ENCODE peak calls at places on chromosomes 7 and 10, in six cellular contexts. Y is neuronal stem cell, D is IMR-90, Z is H9, G is mesendoderm, O is H1. R is an unnamed sample.
A peak's percentile ranks its signal among the peaks of the same experiment; 100 is the strongest.

GRCh38 chr7:87528733-87529132 is 53.3 kb upstream of the ABCB4 start:
- DNase-seq in Y (no peak), G (peak; percentile 73), D (no peak), O (no peak), Z (no peak), R (no peak)

GRCh38 chr10:79444243-79445119 is 943 bp downstream of the ZCCHC24 start:
- DNase-seq in Y (peak; percentile 46), Z (peak; percentile 62), G (peak; percentile 68), D (peak; percentile 68), O (no peak), R (peak; percentile 84)

GRCh38 chr10:88270061-88270808 is 312.9 kb downstream of the RNLS start:
- DNase-seq in O (no peak), G (no peak), Z (no peak), Y (no peak), D (no peak), R (peak; percentile 11)

GRCh38 chr7:106126170-106126938 is 14.2 kb upstream of the SYPL1 start:
- DNase-seq in O (no peak), D (peak; percentile 82), Z (no peak), Y (no peak), G (no peak), R (peak; percentile 76)

GRCh38 chr7:157990226-157990877 is 597.3 kb downstream of the PTPRN2 start:
- DNase-seq in G (no peak), Y (no peak), O (no peak), D (no peak), Z (no peak), R (no peak)

GRCh38 chr10:31083765-31084184 is 52.1 kb upstream of the ZNF438 start:
- DNase-seq in G (peak; percentile 89), O (peak; percentile 31), Y (no peak), D (peak; percentile 39), Z (peak; percentile 64), R (peak; percentile 42)

GRCh38 chr7:66152538-66153191 is 38.0 kb downstream of the CRCP start:
- DNase-seq in G (peak; percentile 22), D (peak; percentile 34), Y (peak; percentile 14), Z (peak; percentile 74), O (peak; percentile 34), R (peak; percentile 68)

GRCh38 chr7:39811161-39811614 is 138.9 kb upstream of the CDK13 start:
- DNase-seq in Z (no peak), G (no peak), Y (no peak), D (peak; percentile 25), O (no peak), R (peak; percentile 76)

GRCh38 chr10:517236-517635 is 172.2 kb downstream of the DIP2C start:
- DNase-seq in G (no peak), Y (no peak), Z (no peak), D (no peak), O (no peak), R (no peak)

GRCh38 chr10:132793871-132794849 is 8.2 kb upstream of the NKX6-2 start:
- DNase-seq in Y (no peak), D (no peak), Z (no peak), G (no peak), O (no peak), R (no peak)

DNA sequence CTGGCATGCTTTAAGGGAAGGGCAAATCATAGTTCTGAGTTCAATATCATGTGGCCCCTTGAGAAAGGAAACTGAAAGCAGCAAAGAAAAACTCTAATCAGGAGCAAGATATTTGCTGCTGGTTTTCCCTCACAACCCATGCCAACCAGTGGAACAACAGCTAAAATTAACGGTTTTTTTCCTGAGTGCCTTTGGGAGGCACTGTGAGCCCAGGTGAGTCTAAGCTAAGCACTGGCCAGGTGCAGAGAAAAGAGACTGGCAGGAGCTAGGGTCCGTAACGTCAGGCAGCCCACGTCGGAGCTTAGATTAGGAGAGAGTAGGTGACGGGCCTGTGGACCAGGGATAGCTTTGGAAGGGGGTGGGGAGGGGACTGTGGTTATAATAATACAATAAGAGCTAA is 97.7 kb upstream of the PALS2 start:
- DNase-seq in G (no peak), Z (peak; percentile 57), O (no peak), D (no peak), Y (no peak), R (no peak)
- H2BK15ac ChIP-seq in G (no peak overlapping the region), Z (no peak overlapping the region), O (no peak overlapping the region), D (no peak overlapping the region), Y (no peak overlapping the region), R (no peak overlapping the region)

DNA sequence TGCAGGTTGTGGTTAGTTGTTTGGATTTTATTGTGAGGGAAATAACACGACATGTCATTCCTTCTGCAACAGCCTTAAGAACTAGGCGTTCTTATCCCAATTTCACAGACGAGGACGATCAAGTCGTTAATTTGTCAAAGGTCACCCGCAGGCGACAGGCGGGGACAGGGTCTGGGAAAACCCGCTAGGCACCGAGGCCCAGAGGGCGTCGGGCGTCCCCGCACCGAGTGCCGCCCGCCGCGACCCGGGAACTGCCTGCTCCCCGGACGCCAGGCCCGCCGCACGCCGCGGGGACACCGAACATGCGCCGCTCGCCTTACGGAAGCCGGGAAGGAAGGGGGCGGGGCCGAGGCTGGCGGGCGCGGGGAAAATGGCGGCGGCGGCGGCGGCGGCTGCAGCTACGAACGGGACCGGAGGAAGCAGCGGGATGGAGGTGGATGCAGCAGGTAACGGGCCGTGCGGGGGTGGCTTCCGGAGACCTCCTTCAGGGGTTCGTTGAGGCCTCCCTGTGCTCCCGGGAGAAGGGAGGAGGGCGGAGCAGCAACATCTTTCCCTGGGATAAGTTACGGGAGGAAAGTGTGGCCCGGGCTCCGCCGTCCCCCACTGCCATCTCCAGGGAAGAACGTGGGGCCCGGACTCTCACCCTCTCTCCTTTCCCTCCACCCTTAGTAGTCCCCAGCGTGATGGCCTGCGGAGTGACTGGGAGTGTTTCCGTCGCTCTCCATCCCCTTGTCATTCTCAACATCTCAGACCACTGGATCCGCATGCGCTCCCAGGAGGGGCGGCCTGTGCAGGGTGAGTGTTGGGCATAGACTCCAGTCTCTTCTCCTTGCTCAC is at the start of gene COPS6:
- DNase-seq in G (peak; percentile 81), Y (peak; percentile 75), Z (peak; percentile 78), O (no peak), D (peak; percentile 64), R (peak; percentile 80)
- H2AK5ac ChIP-seq in G (no peak within 1 kb of the TSS), Y (peak within 1 kb of the TSS; percentile 90), Z (no peak within 1 kb of the TSS), O (peak within 1 kb of the TSS; percentile 7), D (peak within 1 kb of the TSS; percentile 98), R (no peak within 1 kb of the TSS)

DNA sequence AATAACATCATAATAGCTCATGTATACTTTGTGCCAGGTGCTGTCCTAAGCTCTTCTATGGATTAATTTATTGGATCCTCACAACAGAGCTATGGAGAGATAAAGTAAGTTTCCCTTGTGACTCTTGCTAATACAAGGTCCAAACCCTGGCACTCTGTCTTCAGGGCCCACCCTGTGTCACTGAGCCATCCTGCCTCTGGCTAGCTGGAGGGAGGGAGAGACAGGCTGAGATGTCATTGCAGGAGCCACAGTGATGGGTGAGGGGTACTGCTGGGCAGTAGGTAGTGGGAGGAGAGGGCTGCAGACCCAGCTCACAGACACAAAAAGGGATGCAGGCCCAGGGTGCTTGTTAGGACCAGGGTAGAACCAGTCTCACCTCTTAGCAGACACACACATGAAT is 16.9 kb downstream of the GCK start:
- DNase-seq in O (no peak), Y (no peak), G (no peak), D (no peak), Z (peak; percentile 12), R (no peak)
- H2BK15ac ChIP-seq in O (no peak overlapping the region), Y (no peak overlapping the region), G (no peak overlapping the region), D (no peak overlapping the region), Z (no peak overlapping the region), R (no peak overlapping the region)

GRCh38 chr7:29109815-29110385 is 36.4 kb downstream of the CPVL start:
- DNase-seq in Y (no peak), Z (no peak), D (no peak), G (no peak), O (no peak), R (no peak)

GRCh38 chr7:29106128-29106988 is 40.0 kb downstream of the CPVL start:
- DNase-seq in G (peak; percentile 82), O (peak; percentile 21), Y (peak; percentile 46), Z (peak; percentile 49), D (peak; percentile 60), R (peak; percentile 69)

GRCh38 chr7:29107056-29107455 is 39.3 kb downstream of the CPVL start:
- DNase-seq in Z (no peak), O (no peak), G (no peak), Y (no peak), D (no peak), R (no peak)

GRCh38 chr7:29112721-29113120 is 33.6 kb downstream of the CPVL start:
- DNase-seq in Y (no peak), G (no peak), O (no peak), D (no peak), Z (no peak), R (no peak)

DNA sequence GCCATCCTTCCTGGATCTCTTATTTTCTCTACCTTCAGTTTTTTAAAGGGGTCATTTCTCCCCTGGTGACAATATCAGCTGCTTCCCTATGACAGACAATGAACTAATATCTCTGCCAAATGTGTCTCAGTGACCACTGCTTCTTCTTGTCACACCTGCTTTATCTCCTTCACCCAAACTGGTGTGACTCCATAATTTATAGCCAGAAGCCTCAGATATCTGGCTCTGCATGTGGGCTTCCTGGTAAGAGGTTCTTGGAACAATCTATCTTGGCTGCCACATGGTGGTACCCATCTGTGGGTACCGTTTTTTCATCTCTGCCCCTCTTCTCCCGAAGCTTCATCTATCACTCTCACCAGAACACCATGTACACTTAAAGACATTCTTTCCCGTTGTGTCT is 37.0 kb downstream of the CPVL start:
- DNase-seq in Z (no peak), D (no peak), O (no peak), G (no peak), Y (no peak), R (no peak)
- H2AK5ac ChIP-seq in Z (no peak overlapping the region), D (no peak overlapping the region), O (no peak overlapping the region), G (no peak overlapping the region), Y (no peak overlapping the region), R (no peak overlapping the region)

GRCh38 chr10:29270883-29271282 is 18.0 kb upstream of the LYZL1 start:
- DNase-seq in G (no peak), D (no peak), Y (no peak), Z (no peak), O (no peak), R (no peak)
- H2BK15ac ChIP-seq in G (no peak overlapping the region), D (no peak overlapping the region), Y (no peak overlapping the region), Z (no peak overlapping the region), O (no peak overlapping the region), R (no peak overlapping the region)

DNA sequence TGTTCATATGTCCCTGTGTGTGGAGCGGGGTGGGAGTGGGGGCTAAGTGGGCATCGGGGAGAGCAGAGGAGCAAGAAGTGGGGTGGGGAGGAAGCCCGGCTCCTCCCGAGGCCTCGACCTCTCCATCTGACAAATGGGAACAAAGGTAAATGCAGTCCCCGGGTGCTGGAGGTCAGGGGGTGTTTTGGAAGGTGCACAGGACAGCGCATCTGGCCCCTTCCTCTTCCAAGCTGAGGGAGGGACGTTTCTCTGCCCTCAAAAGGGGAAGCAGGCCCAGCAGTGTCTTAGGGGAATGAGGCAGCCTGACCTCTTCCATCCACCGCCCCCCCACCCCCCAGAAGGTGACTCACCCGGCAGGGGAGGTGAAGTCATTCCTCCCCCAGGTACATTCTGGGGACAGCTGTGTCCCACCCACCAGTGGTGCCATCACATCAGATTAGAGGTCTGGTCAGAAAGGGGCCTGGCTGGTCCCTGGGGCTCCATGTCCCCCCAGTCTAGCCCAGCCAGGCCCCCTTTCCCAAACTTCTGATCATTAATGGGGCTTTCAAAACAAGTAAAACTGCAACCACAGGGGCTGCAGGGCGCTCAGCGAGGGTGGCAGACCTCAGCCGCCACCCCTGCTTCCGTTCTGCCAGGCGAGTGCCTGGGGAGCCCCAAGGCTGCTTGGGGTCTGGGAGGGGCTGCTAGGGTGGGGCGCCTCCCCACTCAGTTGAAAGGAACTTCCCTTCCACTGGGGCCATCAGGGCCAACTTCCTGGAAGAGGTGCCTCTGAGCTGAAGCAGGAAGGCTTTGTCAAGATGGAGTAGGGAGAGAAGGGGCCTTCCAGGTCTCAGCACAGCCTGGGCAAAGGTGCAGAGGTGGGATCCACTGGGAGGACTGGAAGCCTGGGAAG is 10.7 kb downstream of the LFNG start:
- DNase-seq in D (no peak), Y (no peak), G (no peak), Z (no peak), O (no peak), R (no peak)
- H2AK5ac ChIP-seq in D (peak overlapping the region; percentile 86), Y (no peak overlapping the region), G (no peak overlapping the region), Z (no peak overlapping the region), O (peak overlapping the region; percentile 53), R (peak overlapping the region; percentile 82)

GRCh38 chr7:43583424-43584199 is 704 bp downstream of the STK17A start:
- DNase-seq in Y (peak; percentile 50), Z (peak; percentile 51), G (peak; percentile 55), O (no peak), D (peak; percentile 46), R (peak; percentile 64)
- H2BK15ac ChIP-seq in Y (peak overlapping the region; percentile 81), Z (no peak overlapping the region), G (no peak overlapping the region), O (no peak overlapping the region), D (peak overlapping the region; percentile 26), R (peak overlapping the region; percentile 90)